ENCODE peak calls at places on chromosomes 5 and 9, in ten cellular contexts. One of them, this sample, is unnamed.
A peak's percentile ranks its signal among the peaks of the same experiment; 100 is the strongest.

GRCh38 chr9:15180124-15180523 is 126.9 kb downstream of the TTC39B start:
- DNase-seq in dorsolateral prefrontal cortex: no peak
- DNase-seq in activated CD4-positive, alpha-beta T cell treated with anti-CD3 and anti-CD28 coated beads for 1 hour: no peak
- DNase-seq in hypothalamus: no peak
- DNase-seq in left colon: no peak
- DNase-seq in HS-5: no peak
- DNase-seq in activated CD4-positive, alpha-beta memory T cell treated with anti-CD3 and anti-CD28 coated beads, Interleukin-2, amount 10 ng/mL, durations not matched to agents 7 days and 5 days: no peak
- DNase-seq in HuH-7: no peak
- DNase-seq in kidney glomerular epithelial cell: no peak
- DNase-seq in hepatocyte: no peak
- DNase-seq in this sample: no peak

GRCh38 chr5:1891391-1891790 is 8.7 kb upstream of the IRX4 start:
- DNase-seq in dorsolateral prefrontal cortex: no peak
- DNase-seq in activated CD4-positive, alpha-beta T cell treated with anti-CD3 and anti-CD28 coated beads for 1 hour: no peak
- DNase-seq in hypothalamus: no peak
- DNase-seq in left colon: no peak
- DNase-seq in HS-5: no peak
- DNase-seq in activated CD4-positive, alpha-beta memory T cell treated with anti-CD3 and anti-CD28 coated beads, Interleukin-2, amount 10 ng/mL, durations not matched to agents 7 days and 5 days: no peak
- DNase-seq in HuH-7: no peak
- DNase-seq in kidney glomerular epithelial cell: no peak
- DNase-seq in hepatocyte: no peak
- DNase-seq in this sample: no peak

GRCh38 chr5:122229551-122229950 is 82.5 kb upstream of the SNCAIP start:
- DNase-seq in dorsolateral prefrontal cortex: no peak
- DNase-seq in activated CD4-positive, alpha-beta T cell treated with anti-CD3 and anti-CD28 coated beads for 1 hour: no peak
- DNase-seq in hypothalamus: no peak
- DNase-seq in left colon: no peak
- DNase-seq in HS-5: no peak
- DNase-seq in activated CD4-positive, alpha-beta memory T cell treated with anti-CD3 and anti-CD28 coated beads, Interleukin-2, amount 10 ng/mL, durations not matched to agents 7 days and 5 days: no peak
- DNase-seq in HuH-7: no peak
- DNase-seq in kidney glomerular epithelial cell: no peak
- DNase-seq in hepatocyte: no peak
- DNase-seq in this sample: no peak

GRCh38 chr5:65981969-65982368 is 55.6 kb downstream of the ERBIN start:
- DNase-seq in dorsolateral prefrontal cortex: no peak
- DNase-seq in activated CD4-positive, alpha-beta T cell treated with anti-CD3 and anti-CD28 coated beads for 1 hour: no peak
- DNase-seq in hypothalamus: no peak
- DNase-seq in left colon: no peak
- DNase-seq in HS-5: no peak
- DNase-seq in activated CD4-positive, alpha-beta memory T cell treated with anti-CD3 and anti-CD28 coated beads, Interleukin-2, amount 10 ng/mL, durations not matched to agents 7 days and 5 days: no peak
- DNase-seq in HuH-7: no peak
- DNase-seq in kidney glomerular epithelial cell: no peak
- DNase-seq in hepatocyte: no peak
- DNase-seq in this sample: no peak

GRCh38 chr5:150339165-150339564 is 18.3 kb upstream of the TCOF1 start:
- DNase-seq in dorsolateral prefrontal cortex: peak; percentile 68
- DNase-seq in activated CD4-positive, alpha-beta T cell treated with anti-CD3 and anti-CD28 coated beads for 1 hour: no peak
- DNase-seq in hypothalamus: peak; percentile 37
- DNase-seq in left colon: no peak
- DNase-seq in HS-5: no peak
- DNase-seq in activated CD4-positive, alpha-beta memory T cell treated with anti-CD3 and anti-CD28 coated beads, Interleukin-2, amount 10 ng/mL, durations not matched to agents 7 days and 5 days: no peak
- DNase-seq in HuH-7: no peak
- DNase-seq in kidney glomerular epithelial cell: no peak
- DNase-seq in hepatocyte: no peak
- DNase-seq in this sample: no peak

GRCh38 chr5:125272364-125272763 is 525.9 kb upstream of the ZNF608 start:
- DNase-seq in dorsolateral prefrontal cortex: no peak
- DNase-seq in activated CD4-positive, alpha-beta T cell treated with anti-CD3 and anti-CD28 coated beads for 1 hour: no peak
- DNase-seq in hypothalamus: no peak
- DNase-seq in left colon: no peak
- DNase-seq in HS-5: no peak
- DNase-seq in activated CD4-positive, alpha-beta memory T cell treated with anti-CD3 and anti-CD28 coated beads, Interleukin-2, amount 10 ng/mL, durations not matched to agents 7 days and 5 days: no peak
- DNase-seq in HuH-7: no peak
- DNase-seq in kidney glomerular epithelial cell: no peak
- DNase-seq in hepatocyte: no peak
- DNase-seq in this sample: no peak

GRCh38 chr5:390571-391491 is 52.1 kb upstream of the EXOC3 start:
- DNase-seq in dorsolateral prefrontal cortex: no peak
- DNase-seq in activated CD4-positive, alpha-beta T cell treated with anti-CD3 and anti-CD28 coated beads for 1 hour: no peak
- DNase-seq in hypothalamus: no peak
- DNase-seq in left colon: peak; percentile 61
- DNase-seq in HS-5: no peak
- DNase-seq in activated CD4-positive, alpha-beta memory T cell treated with anti-CD3 and anti-CD28 coated beads, Interleukin-2, amount 10 ng/mL, durations not matched to agents 7 days and 5 days: peak; percentile 15
- DNase-seq in HuH-7: no peak
- DNase-seq in kidney glomerular epithelial cell: no peak
- DNase-seq in hepatocyte: peak; percentile 3
- DNase-seq in this sample: no peak

GRCh38 chr5:79560774-79561524 is 47.0 kb upstream of the HOMER1 start:
- DNase-seq in dorsolateral prefrontal cortex: no peak
- DNase-seq in activated CD4-positive, alpha-beta T cell treated with anti-CD3 and anti-CD28 coated beads for 1 hour: no peak
- DNase-seq in hypothalamus: no peak
- DNase-seq in left colon: no peak
- DNase-seq in HS-5: peak; percentile 26
- DNase-seq in activated CD4-positive, alpha-beta memory T cell treated with anti-CD3 and anti-CD28 coated beads, Interleukin-2, amount 10 ng/mL, durations not matched to agents 7 days and 5 days: peak; percentile 40
- DNase-seq in HuH-7: no peak
- DNase-seq in kidney glomerular epithelial cell: peak; percentile 17
- DNase-seq in hepatocyte: no peak
- DNase-seq in this sample: peak; percentile 20